ENCODE peak calls at places on chromosomes 13 and 19, in six cellular contexts. N, I, S, Q, F and O are unnamed samples.

GRCh38 chr13:85828094-85828684 is 29.0 kb upstream of the SLITRK6 start:
- DNase-seq in F (no peak), S (peak; percentile 1), Q (no peak), I (no peak), N (peak; percentile 30), O (peak; percentile 50)

GRCh38 chr13:40155176-40155575 is 499.7 kb downstream of the COG6 start:
- DNase-seq in F (no peak), I (no peak), N (no peak), Q (no peak), S (no peak), O (no peak)

GRCh38 chr13:107864543-107865460 is 350.5 kb downstream of the LIG4 start:
- DNase-seq in F (no peak), S (no peak), I (no peak), Q (peak; percentile 14), N (peak; percentile 86), O (peak; percentile 11)

GRCh38 chr13:98372886-98373285 is 195.8 kb upstream of the RNF113B start:
- DNase-seq in I (no peak), F (no peak), S (no peak), Q (no peak), N (peak; percentile 87), O (no peak)

GRCh38 chr19:43901395-43902390 is 33.4 kb downstream of the ZNF45 start:
- DNase-seq in F (peak; percentile 75), N (peak; percentile 88), I (peak; percentile 89), S (peak; percentile 57), Q (peak; percentile 62), O (peak; percentile 75)

GRCh38 chr13:98515804-98516465 is 61.0 kb downstream of the STK24 start:
- DNase-seq in I (no peak), F (no peak), S (no peak), N (no peak), Q (no peak), O (no peak)

GRCh38 chr19:14006766-14007562 is 844 bp upstream of the RFX1 start:
- DNase-seq in S (peak; percentile 36), F (no peak), N (no peak), I (peak; percentile 90), Q (no peak), O (peak; percentile 97)

GRCh38 chr13:20168396-20168795 is 7.5 kb upstream of the GJA3 start:
- DNase-seq in Q (no peak), I (no peak), S (no peak), N (no peak), F (no peak), O (no peak)

GRCh38 chr13:46086421-46086922 is 18.4 kb downstream of the CPB2 start:
- DNase-seq in S (no peak), N (no peak), Q (no peak), I (no peak), F (no peak), O (no peak)
- TF ChIP-seq POLR2A in S (no peak), N (no peak), Q (no peak), I (no peak), F (no peak), O (no peak)

GRCh38 chr13:105097501-105097900 is 1438.0 kb downstream of the EFNB2 start:
- DNase-seq in F (no peak), N (no peak), I (no peak), Q (no peak), S (no peak), O (no peak)
- TF ChIP-seq POLR2A in F (no peak), N (no peak), I (no peak), Q (no peak), S (no peak), O (no peak)

GRCh38 chr19:4638828-4639530 is at the start of gene TNFAIP8L1:
- DNase-seq in S (peak; percentile 92), I (peak; percentile 97), Q (peak; percentile 97), N (peak; percentile 92), F (peak; percentile 99), O (peak; percentile 97)
- TF ChIP-seq POLR2A in S (no peak), I (no peak), Q (no peak), N (peak; percentile 43), F (no peak), O (peak; percentile 28)

DNA sequence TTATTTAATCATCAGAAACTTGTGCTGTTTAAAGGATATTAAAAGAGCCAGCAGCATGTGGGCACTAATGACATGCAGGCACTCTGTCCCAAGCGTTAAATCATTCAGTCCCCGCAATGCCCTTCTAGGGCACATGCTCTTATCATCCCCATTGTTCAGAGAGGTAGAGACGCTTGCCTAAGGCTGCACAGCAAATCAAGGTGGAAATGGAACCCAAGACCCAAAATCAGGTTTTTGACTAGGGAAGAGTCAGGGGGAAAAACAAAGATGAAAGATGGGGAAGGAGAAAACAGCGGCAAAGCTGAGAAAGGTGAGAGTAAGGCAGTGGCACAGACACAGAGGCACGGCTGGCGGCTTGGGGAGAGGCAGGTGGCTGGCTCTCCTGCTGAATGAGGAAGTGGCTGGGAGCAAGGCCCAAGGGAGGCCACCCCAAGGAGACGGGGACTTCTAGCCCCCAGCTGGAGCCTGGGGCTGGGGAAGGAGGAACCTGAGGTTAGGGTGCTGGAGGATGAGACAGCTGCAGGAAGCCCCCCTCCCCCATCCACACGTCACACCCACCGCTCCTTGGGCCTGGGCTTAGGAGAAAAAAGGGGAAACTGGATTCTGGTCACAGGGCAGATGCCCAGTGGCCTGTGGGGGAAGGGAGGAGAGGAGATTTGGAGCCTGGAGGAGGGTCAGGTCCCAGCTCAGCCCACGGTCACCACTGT is 1.0 kb upstream of the TYROBP start:
- DNase-seq in Q (peak; percentile 73), N (no peak), F (peak; percentile 68), I (peak; percentile 81), S (no peak), O (no peak)
- TF ChIP-seq POLR2A in Q (peak; percentile 8), N (no peak), F (no peak), I (no peak), S (no peak), O (no peak)